ENCODE peak calls at places on chromosomes 4 and X, in eight cellular contexts. I is progenitor cell of endocrine pancreas, U is AG04450, E is colonic mucosa, L is left ventricle myocardium inferior, A is cardiac fibroblast, K is Caco-2, G is osteocyte. H is an unnamed sample.

GRCh38 chrX:154351183-154352011 is 23.0 kb downstream of the FLNA start:
- DNase-seq in I (no peak), U (no peak), E (no peak), L (no peak), A (peak; percentile 0), K (no peak), G (no peak), H (no peak)

GRCh38 chr4:6657242-6658203 is 17.0 kb downstream of the MRFAP1 start:
- DNase-seq in I (no peak), U (no peak), E (no peak), L (no peak), A (no peak), K (no peak), G (no peak), H (no peak)

GRCh38 chr4:146257511-146257910 is 43.2 kb downstream of the REELD1 start:
- DNase-seq in I (no peak), U (no peak), E (no peak), L (no peak), A (no peak), K (no peak), G (no peak), H (no peak)

GRCh38 chr4:113645771-113646455 is 115.6 kb downstream of the CAMK2D start:
- DNase-seq in I (no peak), U (peak; percentile 16), E (peak; percentile 74), L (no peak), A (peak; percentile 64), K (peak; percentile 79), G (no peak), H (no peak)

GRCh38 chr4:25443851-25444250 is 66.8 kb downstream of the ANAPC4 start:
- DNase-seq in I (no peak), U (no peak), E (no peak), L (no peak), A (no peak), K (no peak), G (no peak), H (no peak)

GRCh38 chrX:100928660-100929613 is at the start of gene XKRX:
- DNase-seq in I (peak; percentile 35), U (no peak), E (peak; percentile 80), L (peak; percentile 20), A (no peak), K (peak; percentile 88), G (no peak), H (peak; percentile 71)

GRCh38 chrX:69090022-69090421 is 75.2 kb downstream of the PJA1 start:
- DNase-seq in I (no peak), U (no peak), E (no peak), L (no peak), A (no peak), K (no peak), G (no peak), H (no peak)

GRCh38 chr4:48228887-48229462 is 40.7 kb downstream of the TEC start:
- DNase-seq in I (no peak), U (no peak), E (no peak), L (no peak), A (no peak), K (no peak), G (no peak), H (no peak)

GRCh38 chr4:103018391-103019318 is 850 bp downstream of the SLC9B1 start:
- DNase-seq in I (no peak), U (no peak), E (peak; percentile 35), L (no peak), A (peak; percentile 70), K (peak; percentile 11), G (no peak), H (no peak)

GRCh38 chr4:25448379-25449109 is 71.5 kb downstream of the ANAPC4 start:
- DNase-seq in I (no peak), U (peak; percentile 10), E (no peak), L (no peak), A (peak; percentile 54), K (peak; percentile 43), G (no peak), H (no peak)

GRCh38 chrX:124030520-124030919 is 69.0 kb downstream of the STAG2 start:
- DNase-seq in I (no peak), U (no peak), E (no peak), L (no peak), A (no peak), K (no peak), G (no peak), H (no peak)

GRCh38 chr4:140188975-140189374 is 35.0 kb upstream of the MAML3 start:
- DNase-seq in I (no peak), U (peak; percentile 13), E (no peak), L (no peak), A (peak; percentile 98), K (no peak), G (no peak), H (no peak)

GRCh38 chrX:123860506-123860840 is 620 bp downstream of the XIAP start:
- DNase-seq in I (no peak), U (no peak), E (peak; percentile 58), L (no peak), A (no peak), K (no peak), G (no peak), H (no peak)

GRCh38 chrX:17617794-17618193 is 119.5 kb upstream of the SCML1 start:
- DNase-seq in I (no peak), U (no peak), E (no peak), L (no peak), A (no peak), K (no peak), G (no peak), H (no peak)

GRCh38 chr4:1239141-1239948 is 9.6 kb downstream of the CTBP1 start:
- DNase-seq in I (no peak), U (no peak), E (no peak), L (peak; percentile 12), A (no peak), K (no peak), G (no peak), H (no peak)

GRCh38 chrX:118360429-118361125 is 14.7 kb downstream of the WDR44 start:
- DNase-seq in I (no peak), U (no peak), E (no peak), L (no peak), A (peak; percentile 26), K (no peak), G (no peak), H (no peak)

GRCh38 chr4:5751918-5752802 is 41.2 kb downstream of the EVC start:
- DNase-seq in I (no peak), U (no peak), E (peak; percentile 7), L (no peak), A (peak; percentile 72), K (no peak), G (peak; percentile 82), H (no peak)

GRCh38 chr4:170012629-170012958 is 13.6 kb downstream of the MFAP3L start:
- DNase-seq in I (no peak), U (no peak), E (no peak), L (no peak), A (no peak), K (no peak), G (no peak), H (no peak)

DNA sequence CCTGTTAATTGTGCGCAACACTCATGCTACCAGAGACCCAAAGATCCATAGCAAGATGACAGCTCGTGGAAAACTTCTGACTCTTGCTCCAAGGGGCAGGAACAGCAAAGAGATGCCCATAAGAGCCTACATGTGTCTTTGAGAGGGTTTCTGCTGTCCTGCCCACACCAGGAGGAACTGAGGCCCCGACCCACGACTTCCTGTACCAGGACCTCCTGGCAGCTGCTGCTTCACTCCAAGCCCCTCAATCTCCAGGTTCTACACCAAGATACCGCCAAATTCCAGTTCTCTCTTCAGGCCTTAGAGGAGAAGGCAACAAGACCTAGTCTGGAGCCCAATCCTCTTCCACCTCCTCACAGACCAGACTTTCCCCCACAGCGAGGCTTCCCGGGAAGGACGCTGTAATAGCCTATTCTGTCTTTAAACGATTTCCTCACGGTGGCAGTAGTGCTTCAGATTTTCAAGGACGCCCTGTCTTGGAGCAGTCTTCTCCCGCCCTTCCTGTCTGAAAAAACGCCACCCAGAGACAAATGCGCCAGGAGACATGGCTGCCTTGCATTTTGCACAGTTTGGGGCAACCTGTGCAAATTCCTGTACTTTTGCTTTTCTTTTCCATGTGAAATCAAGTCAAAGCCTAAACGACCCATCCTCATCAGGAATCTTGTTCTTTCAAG is 230.2 kb upstream of the STK26 start:
- DNase-seq in I (no peak), U (no peak), E (peak; percentile 95), L (no peak), A (no peak), K (no peak), G (no peak), H (no peak)
- TF ChIP-seq CTCF in I (no peak), U (no peak), E (peak; percentile 25), L (peak; percentile 34), A (no peak), K (no peak), G (no peak), H (no peak)

GRCh38 chr4:180153587-180153986 is 2089.6 kb upstream of the TENM3 start:
- DNase-seq in I (no peak), U (no peak), E (no peak), L (no peak), A (no peak), K (no peak), G (no peak), H (no peak)

GRCh38 chr4:180156684-180157083 is 2086.5 kb upstream of the TENM3 start:
- DNase-seq in I (no peak), U (no peak), E (no peak), L (no peak), A (no peak), K (no peak), G (no peak), H (no peak)

GRCh38 chr4:180148737-180149136 is 2094.5 kb upstream of the TENM3 start:
- DNase-seq in I (no peak), U (no peak), E (no peak), L (no peak), A (no peak), K (no peak), G (no peak), H (no peak)

GRCh38 chr4:180152831-180153230 is 2090.4 kb upstream of the TENM3 start:
- DNase-seq in I (no peak), U (no peak), E (no peak), L (no peak), A (no peak), K (no peak), G (no peak), H (no peak)

GRCh38 chr4:180150818-180151217 is 2092.4 kb upstream of the TENM3 start:
- DNase-seq in I (no peak), U (no peak), E (no peak), L (no peak), A (no peak), K (no peak), G (no peak), H (no peak)
- TF ChIP-seq CTCF in I (peak; percentile 72), U (peak; percentile 52), E (no peak), L (peak; percentile 21), A (no peak), K (peak; percentile 40), G (peak; percentile 63), H (peak; percentile 80)

DNA sequence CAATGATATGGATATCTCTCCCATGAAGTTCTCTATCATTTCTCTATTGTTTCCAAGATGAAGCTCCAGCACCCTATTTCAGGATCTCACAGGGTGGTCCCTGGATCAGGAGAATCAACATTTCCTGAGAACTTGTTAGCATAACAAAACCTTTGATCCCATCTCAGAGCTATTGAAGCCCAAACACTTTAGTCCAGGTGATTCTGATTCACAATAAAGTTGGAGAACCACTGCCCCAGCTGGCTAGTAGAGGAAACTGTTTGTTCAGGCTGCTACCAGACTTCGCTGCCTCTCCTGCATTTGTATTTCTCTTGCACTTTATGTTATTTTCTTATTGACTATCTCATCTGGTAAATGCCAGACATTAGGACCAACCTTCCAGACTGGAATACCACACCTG is 65.4 kb downstream of the CEP44 start:
- DNase-seq in I (no peak), U (no peak), E (no peak), L (no peak), A (no peak), K (no peak), G (no peak), H (no peak)
- TF ChIP-seq CTCF in I (no peak), U (no peak), E (no peak), L (no peak), A (no peak), K (no peak), G (no peak), H (no peak)

GRCh38 chr4:3510481-3510880 is 21.7 kb downstream of the LRPAP1 start:
- DNase-seq in I (no peak), U (no peak), E (no peak), L (no peak), A (no peak), K (no peak), G (no peak), H (no peak)
- TF ChIP-seq CTCF in I (no peak), U (no peak), E (no peak), L (no peak), A (no peak), K (no peak), G (no peak), H (no peak)

H was measured in type B pancreatic cell.